ENCODE peak calls at places on chromosome 11, in five cellular contexts. One of them, this sample, is unnamed.

GRCh38 chr11:3644817-3645235 is at the start of gene ART1:
- DNase-seq in coronary artery: no peak
- DNase-seq in activated B cell treated with CpG ODN at 0.5 μM for 24 hours: no peak
- DNase-seq in psoas muscle: peak; percentile 58
- DNase-seq in HFF-Myc: no peak
- DNase-seq in this sample: no peak

GRCh38 chr11:33622806-33623205 is 77.8 kb downstream of the C11orf91 start:
- DNase-seq in coronary artery: no peak
- DNase-seq in psoas muscle: no peak
- DNase-seq in HFF-Myc: no peak
- DNase-seq in activated B cell treated with CpG ODN at 0.5 μM for 24 hours: no peak
- DNase-seq in this sample: no peak

GRCh38 chr11:133269272-133269671 is 263.0 kb downstream of the OPCML start:
- DNase-seq in coronary artery: no peak
- DNase-seq in activated B cell treated with CpG ODN at 0.5 μM for 24 hours: no peak
- DNase-seq in psoas muscle: no peak
- DNase-seq in HFF-Myc: no peak
- DNase-seq in this sample: no peak

GRCh38 chr11:57547854-57548377 is 10.5 kb downstream of the SMTNL1 start:
- DNase-seq in psoas muscle: no peak
- DNase-seq in coronary artery: no peak
- DNase-seq in activated B cell treated with CpG ODN at 0.5 μM for 24 hours: peak; percentile 33
- DNase-seq in HFF-Myc: no peak
- DNase-seq in this sample: no peak

GRCh38 chr11:123020968-123021367 is 39.3 kb upstream of the BSX start:
- DNase-seq in psoas muscle: no peak
- DNase-seq in HFF-Myc: peak; percentile 21
- DNase-seq in coronary artery: no peak
- DNase-seq in activated B cell treated with CpG ODN at 0.5 μM for 24 hours: no peak
- DNase-seq in this sample: no peak

GRCh38 chr11:57116654-57117053 is 65.1 kb upstream of the LRRC55 start:
- DNase-seq in coronary artery: no peak
- DNase-seq in HFF-Myc: peak; percentile 11
- DNase-seq in psoas muscle: peak; percentile 24
- DNase-seq in activated B cell treated with CpG ODN at 0.5 μM for 24 hours: no peak
- DNase-seq in this sample: no peak

GRCh38 chr11:75240381-75241035 is at the start of gene TPBGL:
- DNase-seq in coronary artery: peak; percentile 63
- DNase-seq in activated B cell treated with CpG ODN at 0.5 μM for 24 hours: no peak
- DNase-seq in HFF-Myc: no peak
- DNase-seq in psoas muscle: no peak
- DNase-seq in this sample: no peak

GRCh38 chr11:80118071-80118470 is 677.2 kb upstream of the TENM4 start:
- DNase-seq in psoas muscle: no peak
- DNase-seq in coronary artery: no peak
- DNase-seq in HFF-Myc: no peak
- DNase-seq in activated B cell treated with CpG ODN at 0.5 μM for 24 hours: no peak
- DNase-seq in this sample: no peak

GRCh38 chr11:130431337-130431773 is 2.9 kb upstream of the ADAMTS8 start:
- DNase-seq in HFF-Myc: no peak
- DNase-seq in psoas muscle: peak; percentile 64
- DNase-seq in activated B cell treated with CpG ODN at 0.5 μM for 24 hours: peak; percentile 48
- DNase-seq in coronary artery: no peak
- DNase-seq in this sample: peak; percentile 85

GRCh38 chr11:103659138-103659734 is 377.2 kb upstream of the DDI1 start:
- DNase-seq in psoas muscle: no peak
- DNase-seq in activated B cell treated with CpG ODN at 0.5 μM for 24 hours: no peak
- DNase-seq in coronary artery: no peak
- DNase-seq in HFF-Myc: no peak
- DNase-seq in this sample: no peak

GRCh38 chr11:61027141-61027840 is 55.8 kb downstream of the CD6 start:
- DNase-seq in coronary artery: no peak
- DNase-seq in psoas muscle: no peak
- DNase-seq in HFF-Myc: no peak
- DNase-seq in activated B cell treated with CpG ODN at 0.5 μM for 24 hours: no peak
- DNase-seq in this sample: no peak

GRCh38 chr11:29773656-29774264 is 243.1 kb downstream of the KCNA4 start:
- DNase-seq in activated B cell treated with CpG ODN at 0.5 μM for 24 hours: no peak
- DNase-seq in coronary artery: no peak
- DNase-seq in HFF-Myc: no peak
- DNase-seq in psoas muscle: no peak
- DNase-seq in this sample: no peak

GRCh38 chr11:133134561-133135173 is 397.6 kb downstream of the OPCML start:
- DNase-seq in HFF-Myc: no peak
- DNase-seq in psoas muscle: peak; percentile 32
- DNase-seq in activated B cell treated with CpG ODN at 0.5 μM for 24 hours: no peak
- DNase-seq in coronary artery: no peak
- DNase-seq in this sample: peak; percentile 76

GRCh38 chr11:60917267-60917666 is 3.3 kb downstream of the TMEM109 start:
- DNase-seq in HFF-Myc: no peak
- DNase-seq in coronary artery: no peak
- DNase-seq in psoas muscle: no peak
- DNase-seq in activated B cell treated with CpG ODN at 0.5 μM for 24 hours: no peak
- DNase-seq in this sample: no peak

GRCh38 chr11:59602432-59602831 is 13.1 kb downstream of the OSBP start:
- DNase-seq in psoas muscle: no peak
- DNase-seq in coronary artery: no peak
- DNase-seq in HFF-Myc: no peak
- DNase-seq in activated B cell treated with CpG ODN at 0.5 μM for 24 hours: no peak
- DNase-seq in this sample: no peak

GRCh38 chr11:3916962-3917361 is 61.5 kb downstream of the STIM1 start:
- DNase-seq in coronary artery: no peak
- DNase-seq in psoas muscle: no peak
- DNase-seq in HFF-Myc: no peak
- DNase-seq in activated B cell treated with CpG ODN at 0.5 μM for 24 hours: no peak
- DNase-seq in this sample: no peak

GRCh38 chr11:116637766-116638165 is 135.0 kb downstream of the BUD13 start:
- DNase-seq in activated B cell treated with CpG ODN at 0.5 μM for 24 hours: no peak
- DNase-seq in HFF-Myc: no peak
- DNase-seq in coronary artery: peak; percentile 43
- DNase-seq in psoas muscle: no peak
- DNase-seq in this sample: no peak

GRCh38 chr11:14969922-14970323 is 2.2 kb downstream of the CALCA start:
- DNase-seq in HFF-Myc: no peak
- DNase-seq in coronary artery: no peak
- DNase-seq in activated B cell treated with CpG ODN at 0.5 μM for 24 hours: no peak
- DNase-seq in psoas muscle: peak; percentile 22
- DNase-seq in this sample: peak; percentile 77

GRCh38 chr11:9528141-9528511 is 45.3 kb upstream of the WEE1 start:
- DNase-seq in HFF-Myc: no peak
- DNase-seq in coronary artery: no peak
- DNase-seq in psoas muscle: no peak
- DNase-seq in activated B cell treated with CpG ODN at 0.5 μM for 24 hours: no peak
- DNase-seq in this sample: no peak

GRCh38 chr11:3981084-3981633 is 113.4 kb upstream of the RRM1 start:
- DNase-seq in HFF-Myc: no peak
- DNase-seq in psoas muscle: no peak
- DNase-seq in activated B cell treated with CpG ODN at 0.5 μM for 24 hours: no peak
- DNase-seq in coronary artery: no peak
- DNase-seq in this sample: no peak

GRCh38 chr11:115580927-115581680 is 76.9 kb upstream of the CADM1 start:
- DNase-seq in psoas muscle: peak; percentile 18
- DNase-seq in coronary artery: no peak
- DNase-seq in HFF-Myc: peak; percentile 6
- DNase-seq in activated B cell treated with CpG ODN at 0.5 μM for 24 hours: no peak
- DNase-seq in this sample: no peak

GRCh38 chr11:126391970-126392637 is 36.6 kb downstream of the ST3GAL4 start:
- DNase-seq in HFF-Myc: no peak
- DNase-seq in psoas muscle: no peak
- DNase-seq in activated B cell treated with CpG ODN at 0.5 μM for 24 hours: no peak
- DNase-seq in coronary artery: no peak
- DNase-seq in this sample: no peak

GRCh38 chr11:34098813-34099212 is 6.6 kb upstream of the NAT10 start:
- DNase-seq in psoas muscle: no peak
- DNase-seq in activated B cell treated with CpG ODN at 0.5 μM for 24 hours: no peak
- DNase-seq in coronary artery: no peak
- DNase-seq in HFF-Myc: no peak
- DNase-seq in this sample: no peak

GRCh38 chr11:125314264-125315087 is 149.9 kb downstream of the PKNOX2 start:
- DNase-seq in HFF-Myc: no peak
- DNase-seq in coronary artery: no peak
- DNase-seq in activated B cell treated with CpG ODN at 0.5 μM for 24 hours: no peak
- DNase-seq in psoas muscle: no peak
- DNase-seq in this sample: no peak

DNA sequence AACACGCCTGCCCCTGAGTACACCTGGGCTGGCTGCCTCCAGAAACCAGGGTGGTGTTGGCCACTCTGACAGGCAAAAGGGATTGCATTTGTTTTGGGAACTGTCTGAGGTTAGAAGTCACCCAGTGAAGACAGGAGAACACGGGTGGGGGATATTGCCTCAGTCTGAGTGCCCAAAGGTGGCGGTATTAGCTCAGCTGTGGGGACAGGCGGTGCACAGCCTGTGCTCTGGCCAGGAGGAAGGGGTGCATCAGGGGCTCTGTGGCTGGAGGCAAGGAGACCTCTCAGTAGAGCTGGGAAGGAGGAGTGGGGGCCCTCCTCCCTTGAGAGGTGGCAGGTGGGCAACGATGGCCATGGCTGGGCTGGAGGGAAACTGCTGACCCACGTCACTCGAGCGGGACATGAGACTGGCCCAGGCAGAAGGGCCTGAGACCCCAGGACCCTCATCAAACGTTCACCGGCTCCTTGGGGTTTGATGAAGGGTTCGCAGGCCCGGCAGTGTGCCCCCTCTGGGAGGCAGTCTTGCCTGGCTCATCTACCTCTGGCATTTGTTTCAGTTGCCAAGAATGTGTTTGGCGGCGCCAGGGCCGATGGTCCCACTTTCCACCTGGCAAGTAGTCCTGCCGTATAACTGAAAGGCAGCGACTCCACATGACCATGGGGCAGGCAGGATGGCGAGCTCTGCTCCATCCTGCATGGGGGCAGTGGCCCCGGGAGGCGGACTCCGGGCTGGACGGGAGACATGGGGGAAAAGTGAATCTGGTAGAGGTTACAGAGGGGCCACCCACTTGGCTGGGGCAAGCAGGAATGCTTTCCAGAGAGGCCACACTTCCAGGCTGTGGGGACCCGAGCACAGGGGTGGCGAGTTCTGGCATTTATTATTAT is 52.8 kb upstream of the SMIM38 start:
- DNase-seq in psoas muscle: no peak
- DNase-seq in HFF-Myc: no peak
- DNase-seq in activated B cell treated with CpG ODN at 0.5 μM for 24 hours: no peak
- DNase-seq in coronary artery: no peak
- DNase-seq in this sample: no peak
- TF ChIP-seq CTCF in psoas muscle: no peak
- TF ChIP-seq CTCF in HFF-Myc: peak; percentile 22
- TF ChIP-seq CTCF in activated B cell treated with CpG ODN at 0.5 μM for 24 hours: no peak
- TF ChIP-seq CTCF in coronary artery: no peak
- TF ChIP-seq CTCF in this sample: peak; percentile 15

GRCh38 chr11:113282898-113283297 is 31.5 kb upstream of the TTC12 start:
- DNase-seq in HFF-Myc: no peak
- DNase-seq in activated B cell treated with CpG ODN at 0.5 μM for 24 hours: no peak
- DNase-seq in coronary artery: no peak
- DNase-seq in psoas muscle: no peak
- DNase-seq in this sample: no peak
- TF ChIP-seq CTCF in HFF-Myc: no peak
- TF ChIP-seq CTCF in activated B cell treated with CpG ODN at 0.5 μM for 24 hours: no peak
- TF ChIP-seq CTCF in coronary artery: no peak
- TF ChIP-seq CTCF in psoas muscle: no peak
- TF ChIP-seq CTCF in this sample: no peak

GRCh38 chr11:27701262-27702105 is 1.2 kb upstream of the BDNF start:
- DNase-seq in activated B cell treated with CpG ODN at 0.5 μM for 24 hours: no peak
- DNase-seq in coronary artery: no peak
- DNase-seq in HFF-Myc: no peak
- DNase-seq in psoas muscle: peak; percentile 16
- DNase-seq in this sample: no peak
- TF ChIP-seq CTCF in activated B cell treated with CpG ODN at 0.5 μM for 24 hours: no peak
- TF ChIP-seq CTCF in coronary artery: no peak
- TF ChIP-seq CTCF in HFF-Myc: peak; percentile 36
- TF ChIP-seq CTCF in psoas muscle: peak; percentile 15
- TF ChIP-seq CTCF in this sample: peak; percentile 26

DNA sequence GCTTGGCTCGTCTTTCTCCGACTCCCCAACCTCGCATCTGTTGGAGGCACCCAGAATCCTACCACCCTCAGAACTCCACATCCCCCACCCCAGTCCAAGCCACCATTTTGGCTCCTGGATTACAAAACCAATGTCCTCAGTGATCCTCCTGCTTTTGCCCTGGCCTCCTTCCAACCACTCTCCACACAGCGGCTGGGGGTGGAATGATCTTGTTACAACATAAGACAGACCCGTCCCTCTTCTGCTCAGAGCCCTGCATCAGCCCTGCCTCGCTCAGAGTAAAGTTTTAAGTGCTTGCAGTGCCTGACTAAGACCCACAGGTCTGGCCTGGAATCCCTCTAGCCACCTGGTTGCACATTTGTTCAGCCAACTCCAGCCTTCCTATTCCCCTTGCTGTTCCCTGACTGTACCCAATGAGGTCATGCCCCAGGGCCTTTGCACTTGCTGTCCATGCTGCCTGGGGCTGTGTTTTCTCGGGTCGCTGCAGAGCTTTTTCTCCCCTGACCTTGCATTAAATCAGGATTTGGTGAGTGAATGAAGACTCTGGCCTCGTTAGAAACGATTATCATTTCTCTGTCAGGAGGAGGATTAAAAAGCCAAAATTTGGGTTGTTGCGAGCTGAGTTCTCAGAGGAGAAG is 67.3 kb downstream of the IGF2 start:
- DNase-seq in psoas muscle: no peak
- DNase-seq in HFF-Myc: no peak
- DNase-seq in activated B cell treated with CpG ODN at 0.5 μM for 24 hours: no peak
- DNase-seq in coronary artery: no peak
- DNase-seq in this sample: no peak
- TF ChIP-seq CTCF in psoas muscle: no peak
- TF ChIP-seq CTCF in HFF-Myc: no peak
- TF ChIP-seq CTCF in activated B cell treated with CpG ODN at 0.5 μM for 24 hours: no peak
- TF ChIP-seq CTCF in coronary artery: no peak
- TF ChIP-seq CTCF in this sample: no peak

DNA sequence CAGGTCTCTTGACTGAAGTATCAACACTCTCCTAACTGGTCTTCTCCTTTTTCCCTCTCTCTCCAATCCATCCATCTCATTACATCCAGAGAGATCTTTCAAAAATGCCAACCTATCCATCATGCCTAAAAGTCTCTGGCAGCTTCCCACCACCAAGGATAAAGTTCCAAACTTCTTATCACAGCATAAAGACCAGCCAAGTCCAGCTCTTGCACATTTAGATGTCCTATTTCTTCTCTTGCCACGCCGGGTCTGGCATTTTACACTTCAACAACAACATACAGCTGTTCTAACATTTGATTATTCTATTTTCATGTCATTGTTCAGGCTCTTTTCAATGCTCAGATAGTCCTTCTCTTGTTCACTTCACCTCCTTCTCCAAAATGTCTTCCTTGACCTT is 70.6 kb downstream of the RELT start:
- DNase-seq in coronary artery: no peak
- DNase-seq in activated B cell treated with CpG ODN at 0.5 μM for 24 hours: no peak
- DNase-seq in HFF-Myc: no peak
- DNase-seq in psoas muscle: no peak
- DNase-seq in this sample: no peak
- TF ChIP-seq CTCF in coronary artery: no peak
- TF ChIP-seq CTCF in activated B cell treated with CpG ODN at 0.5 μM for 24 hours: no peak
- TF ChIP-seq CTCF in HFF-Myc: no peak
- TF ChIP-seq CTCF in psoas muscle: no peak
- TF ChIP-seq CTCF in this sample: no peak

This sample was measured in mesothelial cell of epicardium.